ENCODE peak calls at places on chromosomes 13 and 19, in four cellular contexts. One of them, this sample, is unnamed.

GRCh38 chr13:82747948-82748347 is 1134.3 kb downstream of the SLITRK1 start:
- DNase-seq in cardiac fibroblast: peak; percentile 2
- DNase-seq in breast epithelium: no peak
- DNase-seq in HFF-Myc: peak; percentile 22
- DNase-seq in this sample: no peak

GRCh38 chr13:97344250-97345175 is 89.5 kb upstream of the RAP2A start:
- DNase-seq in cardiac fibroblast: peak; percentile 79
- DNase-seq in breast epithelium: no peak
- DNase-seq in HFF-Myc: no peak
- DNase-seq in this sample: no peak

GRCh38 chr13:30002577-30002976 is 152.2 kb upstream of the UBL3 start:
- DNase-seq in cardiac fibroblast: peak; percentile 65
- DNase-seq in breast epithelium: no peak
- DNase-seq in HFF-Myc: no peak
- DNase-seq in this sample: peak; percentile 57

GRCh38 chr13:27372896-27373295 is 51.5 kb upstream of the GTF3A start:
- DNase-seq in cardiac fibroblast: no peak
- DNase-seq in breast epithelium: no peak
- DNase-seq in HFF-Myc: no peak
- DNase-seq in this sample: no peak

GRCh38 chr13:110985570-110985969 is 70.7 kb upstream of the ANKRD10 start:
- DNase-seq in cardiac fibroblast: no peak
- DNase-seq in breast epithelium: no peak
- DNase-seq in HFF-Myc: no peak
- DNase-seq in this sample: no peak

GRCh38 chr19:1446713-1447564 is 3.0 kb upstream of the APC2 start:
- DNase-seq in cardiac fibroblast: no peak
- DNase-seq in breast epithelium: no peak
- DNase-seq in HFF-Myc: no peak
- DNase-seq in this sample: no peak

GRCh38 chr13:114025432-114026127 is 51.7 kb upstream of the C13orf46 start:
- DNase-seq in cardiac fibroblast: peak; percentile 46
- DNase-seq in breast epithelium: no peak
- DNase-seq in HFF-Myc: peak; percentile 27
- DNase-seq in this sample: peak; percentile 43

GRCh38 chr13:90594694-90595093 is 752.8 kb upstream of the MIR17HG start:
- DNase-seq in cardiac fibroblast: peak; percentile 83
- DNase-seq in breast epithelium: no peak
- DNase-seq in HFF-Myc: peak; percentile 7
- DNase-seq in this sample: peak; percentile 75

GRCh38 chr19:15260939-15261338 is 28.7 kb upstream of the EPHX3 start:
- DNase-seq in cardiac fibroblast: no peak
- DNase-seq in breast epithelium: no peak
- DNase-seq in HFF-Myc: no peak
- DNase-seq in this sample: no peak

GRCh38 chr13:96460571-96460970 is 370.7 kb downstream of the HS6ST3 start:
- DNase-seq in cardiac fibroblast: peak; percentile 28
- DNase-seq in breast epithelium: no peak
- DNase-seq in HFF-Myc: no peak
- DNase-seq in this sample: peak; percentile 2

GRCh38 chr13:50401721-50402510 is 386.7 kb downstream of the KCNRG start:
- DNase-seq in cardiac fibroblast: peak; percentile 64
- DNase-seq in breast epithelium: no peak
- DNase-seq in HFF-Myc: no peak
- DNase-seq in this sample: peak; percentile 47

GRCh38 chr13:98570929-98571372 is 6.0 kb downstream of the STK24 start:
- DNase-seq in cardiac fibroblast: peak; percentile 42
- DNase-seq in breast epithelium: no peak
- DNase-seq in HFF-Myc: no peak
- DNase-seq in this sample: no peak

GRCh38 chr19:29624489-29625210 is 18.6 kb downstream of the POP4 start:
- DNase-seq in cardiac fibroblast: peak; percentile 9
- DNase-seq in breast epithelium: no peak
- DNase-seq in HFF-Myc: no peak
- DNase-seq in this sample: no peak

GRCh38 chr19:18274776-18275356 is 614 bp upstream of the IQCN start:
- DNase-seq in cardiac fibroblast: peak; percentile 90
- DNase-seq in breast epithelium: peak; percentile 84
- DNase-seq in HFF-Myc: no peak
- DNase-seq in this sample: peak; percentile 58

GRCh38 chr19:48955308-48955958 is 758 bp downstream of the BAX start:
- DNase-seq in cardiac fibroblast: no peak
- DNase-seq in breast epithelium: no peak
- DNase-seq in HFF-Myc: no peak
- DNase-seq in this sample: no peak

GRCh38 chr13:46086985-46087384 is 17.8 kb downstream of the CPB2 start:
- DNase-seq in cardiac fibroblast: no peak
- DNase-seq in breast epithelium: no peak
- DNase-seq in HFF-Myc: no peak
- DNase-seq in this sample: no peak

GRCh38 chr19:53957448-53958167 is 5.1 kb upstream of the CACNG8 start:
- DNase-seq in cardiac fibroblast: no peak
- DNase-seq in breast epithelium: no peak
- DNase-seq in HFF-Myc: no peak
- DNase-seq in this sample: no peak

GRCh38 chr19:29715695-29716581 is 877 bp upstream of the C19orf12 start:
- DNase-seq in cardiac fibroblast: peak; percentile 46
- DNase-seq in breast epithelium: no peak
- DNase-seq in HFF-Myc: no peak
- DNase-seq in this sample: no peak

GRCh38 chr13:40617801-40618356 is 48.6 kb downstream of the FOXO1 start:
- DNase-seq in cardiac fibroblast: no peak
- DNase-seq in breast epithelium: no peak
- DNase-seq in HFF-Myc: no peak
- DNase-seq in this sample: no peak

GRCh38 chr19:15280915-15281683 is 48.9 kb upstream of the EPHX3 start:
- DNase-seq in cardiac fibroblast: peak; percentile 86
- DNase-seq in breast epithelium: peak; percentile 68
- DNase-seq in HFF-Myc: peak; percentile 35
- DNase-seq in this sample: peak; percentile 83

GRCh38 chr19:44305457-44305856 is 632 bp upstream of the ZNF235 start:
- DNase-seq in cardiac fibroblast: no peak
- DNase-seq in breast epithelium: no peak
- DNase-seq in HFF-Myc: no peak
- DNase-seq in this sample: no peak

GRCh38 chr19:30880551-30880950 is 468.7 kb downstream of the TSHZ3 start:
- DNase-seq in cardiac fibroblast: no peak
- DNase-seq in breast epithelium: no peak
- DNase-seq in HFF-Myc: no peak
- DNase-seq in this sample: no peak

GRCh38 chr13:71309905-71310304 is 557.1 kb downstream of the DACH1 start:
- DNase-seq in cardiac fibroblast: no peak
- DNase-seq in breast epithelium: no peak
- DNase-seq in HFF-Myc: no peak
- DNase-seq in this sample: no peak

GRCh38 chr19:54916822-54917221 is 10.9 kb downstream of the NCR1 start:
- DNase-seq in cardiac fibroblast: no peak
- DNase-seq in breast epithelium: no peak
- DNase-seq in HFF-Myc: no peak
- DNase-seq in this sample: no peak

GRCh38 chr13:105908581-105908980 is 626.9 kb downstream of the EFNB2 start:
- DNase-seq in cardiac fibroblast: no peak
- DNase-seq in breast epithelium: no peak
- DNase-seq in HFF-Myc: peak; percentile 9
- DNase-seq in this sample: no peak

GRCh38 chr13:63107163-63107935 is 1691.7 kb upstream of the PCDH20 start:
- DNase-seq in cardiac fibroblast: peak; percentile 33
- DNase-seq in breast epithelium: no peak
- DNase-seq in HFF-Myc: no peak
- DNase-seq in this sample: peak; percentile 27

GRCh38 chr19:35266904-35267817 is 1.6 kb upstream of the USF2 start:
- DNase-seq in cardiac fibroblast: no peak
- DNase-seq in breast epithelium: no peak
- DNase-seq in HFF-Myc: no peak
- DNase-seq in this sample: no peak

GRCh38 chr19:18173572-18174294 is at the start of gene IFI30:
- DNase-seq in cardiac fibroblast: peak; percentile 43
- DNase-seq in breast epithelium: peak; percentile 74
- DNase-seq in HFF-Myc: no peak
- DNase-seq in this sample: no peak

GRCh38 chr19:54875506-54875905 is 1.5 kb downstream of the FCAR start:
- DNase-seq in cardiac fibroblast: no peak
- DNase-seq in breast epithelium: no peak
- DNase-seq in HFF-Myc: no peak
- DNase-seq in this sample: no peak

GRCh38 chr13:28173793-28174192 is 35.4 kb downstream of the PAN3 start:
- DNase-seq in cardiac fibroblast: no peak
- DNase-seq in breast epithelium: no peak
- DNase-seq in HFF-Myc: no peak
- DNase-seq in this sample: no peak

GRCh38 chr13:48595330-48596127 is 58.2 kb upstream of the CYSLTR2 start:
- DNase-seq in cardiac fibroblast: peak; percentile 85
- DNase-seq in breast epithelium: no peak
- DNase-seq in HFF-Myc: peak; percentile 44
- DNase-seq in this sample: peak; percentile 39

GRCh38 chr13:29936051-29936813 is 85.8 kb upstream of the UBL3 start:
- DNase-seq in cardiac fibroblast: no peak
- DNase-seq in breast epithelium: no peak
- DNase-seq in HFF-Myc: no peak
- DNase-seq in this sample: no peak

GRCh38 chr19:50661675-50662441 is 12.6 kb downstream of the C19orf81 start:
- DNase-seq in cardiac fibroblast: no peak
- DNase-seq in breast epithelium: no peak
- DNase-seq in HFF-Myc: no peak
- DNase-seq in this sample: no peak

GRCh38 chr13:55007681-55008080 is 1979.1 kb downstream of the OLFM4 start:
- DNase-seq in cardiac fibroblast: no peak
- DNase-seq in breast epithelium: no peak
- DNase-seq in HFF-Myc: no peak
- DNase-seq in this sample: no peak

GRCh38 chr19:38685666-38686529 is 38.4 kb downstream of the ACTN4 start:
- DNase-seq in cardiac fibroblast: peak; percentile 78
- DNase-seq in breast epithelium: no peak
- DNase-seq in HFF-Myc: no peak
- DNase-seq in this sample: no peak

GRCh38 chr19:38687837-38688378 is 40.5 kb downstream of the ACTN4 start:
- DNase-seq in cardiac fibroblast: no peak
- DNase-seq in breast epithelium: no peak
- DNase-seq in HFF-Myc: no peak
- DNase-seq in this sample: no peak

GRCh38 chr19:38684078-38684861 is 36.8 kb downstream of the ACTN4 start:
- DNase-seq in cardiac fibroblast: peak; percentile 96
- DNase-seq in breast epithelium: no peak
- DNase-seq in HFF-Myc: peak; percentile 83
- DNase-seq in this sample: peak; percentile 91

GRCh38 chr19:38684862-38685665 is 37.6 kb downstream of the ACTN4 start:
- DNase-seq in cardiac fibroblast: no peak
- DNase-seq in breast epithelium: no peak
- DNase-seq in HFF-Myc: no peak
- DNase-seq in this sample: no peak

DNA sequence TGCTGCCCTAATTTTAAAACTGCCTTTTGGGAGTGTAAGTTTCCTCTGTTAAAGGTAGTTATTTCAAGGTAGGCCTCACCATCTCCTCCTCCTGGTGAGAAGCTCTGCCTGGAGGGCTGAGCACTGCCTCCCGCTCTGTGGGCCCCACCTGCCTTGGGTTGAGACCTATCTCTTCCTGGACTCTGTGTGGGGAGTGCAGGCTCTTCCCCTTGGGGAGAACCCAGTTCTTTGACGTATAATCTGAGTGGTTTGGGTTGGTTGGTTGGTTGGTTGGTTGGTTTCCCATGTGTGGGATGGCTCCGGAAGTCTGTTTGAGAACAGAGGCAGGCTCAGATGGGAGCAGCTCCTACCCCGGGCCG is 39.1 kb downstream of the ACTN4 start:
- DNase-seq in cardiac fibroblast: no peak
- DNase-seq in breast epithelium: no peak
- DNase-seq in HFF-Myc: no peak
- DNase-seq in this sample: no peak
- H3K4me3 ChIP-seq in cardiac fibroblast: no peak overlapping the region
- H3K4me3 ChIP-seq in breast epithelium: no peak overlapping the region
- H3K4me3 ChIP-seq in HFF-Myc: no peak overlapping the region
- H3K4me3 ChIP-seq in this sample: no peak overlapping the region

GRCh38 chr13:77894743-77895142 is 23.9 kb downstream of the EDNRB start:
- DNase-seq in cardiac fibroblast: peak; percentile 48
- DNase-seq in breast epithelium: no peak
- DNase-seq in HFF-Myc: no peak
- DNase-seq in this sample: no peak
- H3K4me3 ChIP-seq in cardiac fibroblast: no peak overlapping the region
- H3K4me3 ChIP-seq in breast epithelium: no peak overlapping the region
- H3K4me3 ChIP-seq in HFF-Myc: no peak overlapping the region
- H3K4me3 ChIP-seq in this sample: no peak overlapping the region

GRCh38 chr13:57631607-57632275 is at the start of gene PCDH17:
- DNase-seq in cardiac fibroblast: peak; percentile 44
- DNase-seq in breast epithelium: peak; percentile 50
- DNase-seq in HFF-Myc: no peak
- DNase-seq in this sample: no peak
- H3K4me3 ChIP-seq in cardiac fibroblast: peak within 1 kb of the TSS; percentile 51
- H3K4me3 ChIP-seq in breast epithelium: peak within 1 kb of the TSS; percentile 69
- H3K4me3 ChIP-seq in HFF-Myc: no peak within 1 kb of the TSS
- H3K4me3 ChIP-seq in this sample: peak within 1 kb of the TSS; percentile 63

DNA sequence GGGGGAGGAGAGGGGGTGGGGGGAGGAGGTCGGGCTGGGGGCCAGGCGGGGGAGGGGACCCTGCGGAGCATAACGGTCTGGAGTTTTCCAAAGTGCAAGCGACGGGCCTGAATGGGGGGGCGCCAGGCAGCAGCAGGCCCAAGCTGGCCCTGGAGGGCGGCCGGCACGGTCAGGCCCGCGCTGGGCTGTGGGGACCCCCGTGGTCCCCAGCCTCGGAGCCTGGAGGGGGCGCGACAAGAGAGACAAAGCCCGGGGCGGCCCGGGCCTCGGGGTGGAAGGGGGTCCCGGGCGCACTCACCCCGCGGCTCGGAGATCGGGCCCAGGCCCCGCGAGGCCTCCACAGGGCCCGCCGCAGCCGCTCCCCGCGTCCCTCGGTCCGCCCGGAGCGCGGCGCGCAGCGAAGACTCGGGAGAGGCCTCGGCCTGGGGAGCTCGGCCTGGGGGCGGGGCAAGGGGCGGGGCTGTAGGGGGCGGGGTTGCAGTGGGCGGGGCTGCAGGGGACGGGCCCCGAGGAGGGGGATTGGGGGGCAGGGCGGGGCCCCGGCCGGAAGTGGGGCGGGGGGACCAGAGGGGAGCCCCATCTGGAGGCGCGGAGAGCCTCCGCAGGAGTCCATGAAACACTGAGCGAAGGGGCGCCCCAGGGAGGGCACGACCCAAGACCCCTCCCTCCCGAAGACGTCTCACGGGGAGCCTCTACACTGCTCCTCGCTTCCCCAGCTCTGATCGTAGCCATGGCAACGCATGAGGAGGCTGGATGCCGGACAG is 47.6 kb downstream of the PTPRS start:
- DNase-seq in cardiac fibroblast: peak; percentile 58
- DNase-seq in breast epithelium: peak; percentile 72
- DNase-seq in HFF-Myc: peak; percentile 63
- DNase-seq in this sample: no peak
- H3K4me3 ChIP-seq in cardiac fibroblast: peak overlapping the region; percentile 72
- H3K4me3 ChIP-seq in breast epithelium: peak overlapping the region; percentile 87
- H3K4me3 ChIP-seq in HFF-Myc: peak overlapping the region; percentile 64
- H3K4me3 ChIP-seq in this sample: peak overlapping the region; percentile 74

GRCh38 chr19:13025819-13026477 is 30.7 kb downstream of the NFIX start:
- DNase-seq in cardiac fibroblast: no peak
- DNase-seq in breast epithelium: no peak
- DNase-seq in HFF-Myc: no peak
- DNase-seq in this sample: no peak
- H3K4me3 ChIP-seq in cardiac fibroblast: peak overlapping the region; percentile 55
- H3K4me3 ChIP-seq in breast epithelium: peak overlapping the region; percentile 75
- H3K4me3 ChIP-seq in HFF-Myc: peak overlapping the region; percentile 53
- H3K4me3 ChIP-seq in this sample: peak overlapping the region; percentile 20

This sample was measured in skeletal muscle cell.